ENCODE peak calls at places on chromosome 5, in eight cellular contexts. O is HepG2, P is ovary, U is A549, N is upper lobe of right lung, I is left ventricle myocardium inferior, F is OCI-LY7, T is heart left ventricle. W is an unnamed sample.

GRCh38 chr5:135466178-135467050 is 14.3 kb upstream of the TIFAB start:
- DNase-seq in I (peak), T (peak), F (no peak), P (peak), U (peak), N (peak), O (peak), W (peak)

GRCh38 chr5:123460296-123460729 is 37.1 kb upstream of the CEP120 start:
- DNase-seq in U (peak), I (no peak), T (no peak), N (no peak), P (no peak), F (no peak), O (no peak), W (no peak)

GRCh38 chr5:150642567-150642927 is 2.1 kb downstream of the SYNPO start:
- DNase-seq in N (peak), O (peak), F (no peak), P (peak), I (peak), T (peak), U (peak), W (peak)

GRCh38 chr5:96476654-96477053 is 43.6 kb upstream of the PCSK1 start:
- DNase-seq in T (no peak), U (no peak), O (no peak), N (no peak), F (no peak), I (no peak), P (no peak), W (no peak)

GRCh38 chr5:158543539-158544387 is 556.0 kb downstream of the EBF1 start:
- DNase-seq in O (no peak), P (no peak), F (no peak), N (no peak), I (no peak), T (no peak), U (no peak), W (no peak)

GRCh38 chr5:173866249-173867172 is 21.6 kb upstream of the CPEB4 start:
- DNase-seq in N (peak), F (no peak), U (no peak), O (no peak), I (peak), T (no peak), P (no peak), W (no peak)

GRCh38 chr5:83026507-83026906 is 50.7 kb downstream of the TMEM167A start:
- DNase-seq in U (no peak), I (no peak), F (no peak), N (no peak), P (no peak), O (no peak), T (no peak), W (no peak)

GRCh38 chr5:93305984-93306383 is 275.0 kb downstream of the NR2F1-AS1 start:
- DNase-seq in I (no peak), O (no peak), N (no peak), T (no peak), U (no peak), P (no peak), F (no peak), W (no peak)

GRCh38 chr5:115854139-115854538 is 12.4 kb downstream of the AP3S1 start:
- DNase-seq in T (no peak), N (no peak), O (no peak), I (no peak), P (no peak), U (no peak), F (no peak), W (no peak)

GRCh38 chr5:42887575-42887974 is 75.9 kb upstream of the SELENOP start:
- DNase-seq in I (no peak), N (no peak), T (no peak), F (no peak), P (no peak), O (no peak), U (no peak), W (no peak)

GRCh38 chr5:118069452-118069851 is 918.9 kb downstream of the DTWD2 start:
- DNase-seq in F (no peak), I (no peak), N (no peak), O (no peak), U (no peak), T (no peak), P (no peak), W (no peak)

GRCh38 chr5:75192804-75193203 is 43.9 kb downstream of the ANKRD31 start:
- DNase-seq in I (no peak), O (no peak), N (no peak), P (no peak), F (no peak), T (no peak), U (no peak), W (no peak)

GRCh38 chr5:150081541-150082283 is 4.6 kb downstream of the CSF1R start:
- DNase-seq in U (no peak), F (peak), O (no peak), T (peak), P (peak), N (peak), I (peak), W (no peak)

GRCh38 chr5:54603372-54603771 is 85.8 kb downstream of the SNX18 start:
- DNase-seq in N (no peak), T (no peak), P (no peak), U (no peak), O (no peak), F (no peak), I (no peak), W (no peak)

GRCh38 chr5:127696688-127697087 is 6.5 kb upstream of the CCDC192 start:
- DNase-seq in U (no peak), P (no peak), N (no peak), I (no peak), F (no peak), T (no peak), O (no peak), W (no peak)

GRCh38 chr5:84961193-84961592 is 576.5 kb upstream of the EDIL3 start:
- DNase-seq in N (no peak), T (no peak), I (no peak), O (no peak), P (no peak), F (no peak), U (no peak), W (no peak)

GRCh38 chr5:52943285-52943684 is 45.9 kb upstream of the ITGA2 start:
- DNase-seq in F (peak), P (no peak), I (no peak), U (no peak), O (peak), T (no peak), N (no peak), W (no peak)

GRCh38 chr5:176866913-176867312 is 32.2 kb downstream of the HK3 start:
- DNase-seq in N (no peak), U (no peak), P (no peak), T (no peak), O (no peak), I (no peak), F (no peak), W (no peak)

GRCh38 chr5:149140197-149141002 is 893 bp upstream of the ABLIM3 start:
- DNase-seq in U (no peak), I (no peak), T (no peak), P (no peak), O (no peak), N (no peak), F (no peak), W (no peak)

GRCh38 chr5:52356311-52356918 is 431.3 kb upstream of the ITGA1 start:
- DNase-seq in I (no peak), T (no peak), N (no peak), O (no peak), U (no peak), F (peak), P (no peak), W (no peak)

DNA sequence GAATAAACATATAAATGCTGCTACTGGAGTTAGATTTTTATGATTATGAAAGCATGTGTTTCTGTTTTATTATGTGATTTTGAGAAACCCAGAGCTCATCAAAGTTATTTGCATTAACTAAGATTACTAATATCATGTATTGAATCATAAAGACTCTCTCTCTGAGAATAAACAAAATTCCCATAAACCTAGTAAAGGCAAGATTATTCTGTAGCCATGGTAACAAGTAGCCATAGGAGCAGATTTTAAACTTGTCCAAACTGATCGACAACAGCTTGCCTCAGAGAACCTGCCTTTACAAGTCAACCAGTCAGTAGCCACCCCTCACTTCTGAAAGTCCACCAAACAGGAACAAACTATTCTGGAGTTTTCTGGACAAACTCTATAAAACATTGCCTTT is 196.8 kb downstream of the DRD1 start:
- DNase-seq in P (no peak), U (no peak), N (no peak), I (no peak), T (no peak), O (no peak), F (no peak), W (no peak)
- TF ChIP-seq CTCF in P (no peak), U (no peak), N (no peak), I (no peak), T (no peak), O (no peak), F (no peak), W (no peak)

GRCh38 chr5:65077653-65078052 is 308.9 kb downstream of the CWC27 start:
- DNase-seq in O (no peak), F (no peak), N (no peak), I (no peak), P (no peak), U (no peak), T (no peak), W (no peak)

GRCh38 chr5:65072836-65073620 is 304.3 kb downstream of the CWC27 start:
- DNase-seq in I (no peak), P (no peak), N (no peak), O (no peak), U (no peak), T (no peak), F (peak), W (no peak)

GRCh38 chr5:65075623-65076250 is 307.0 kb downstream of the CWC27 start:
- DNase-seq in I (no peak), N (no peak), O (no peak), T (no peak), U (no peak), P (no peak), F (no peak), W (no peak)

GRCh38 chr5:65078331-65078730 is 309.6 kb downstream of the CWC27 start:
- DNase-seq in U (no peak), O (no peak), P (no peak), I (no peak), N (no peak), T (no peak), F (no peak), W (no peak)

GRCh38 chr5:65076251-65076869 is 307.6 kb downstream of the CWC27 start:
- DNase-seq in T (peak), U (peak), I (peak), F (peak), N (no peak), O (peak), P (peak), W (no peak)
- TF ChIP-seq CTCF in T (peak), U (peak), I (peak), F (peak), N (peak), O (peak), P (no peak), W (peak)

GRCh38 chr5:74016373-74016772 is 390.4 kb downstream of the ARHGEF28 start:
- DNase-seq in T (no peak), F (peak), O (peak), U (no peak), I (no peak), N (no peak), P (no peak), W (no peak)
- TF ChIP-seq CTCF in T (no peak), F (peak), O (peak), U (no peak), I (no peak), N (no peak), P (no peak), W (peak)

GRCh38 chr5:79189439-79190234 is 46.3 kb upstream of the JMY start:
- DNase-seq in T (no peak), N (no peak), I (no peak), U (no peak), F (no peak), P (no peak), O (no peak), W (no peak)
- TF ChIP-seq CTCF in T (no peak), N (no peak), I (no peak), U (no peak), F (no peak), P (no peak), O (no peak), W (no peak)

DNA sequence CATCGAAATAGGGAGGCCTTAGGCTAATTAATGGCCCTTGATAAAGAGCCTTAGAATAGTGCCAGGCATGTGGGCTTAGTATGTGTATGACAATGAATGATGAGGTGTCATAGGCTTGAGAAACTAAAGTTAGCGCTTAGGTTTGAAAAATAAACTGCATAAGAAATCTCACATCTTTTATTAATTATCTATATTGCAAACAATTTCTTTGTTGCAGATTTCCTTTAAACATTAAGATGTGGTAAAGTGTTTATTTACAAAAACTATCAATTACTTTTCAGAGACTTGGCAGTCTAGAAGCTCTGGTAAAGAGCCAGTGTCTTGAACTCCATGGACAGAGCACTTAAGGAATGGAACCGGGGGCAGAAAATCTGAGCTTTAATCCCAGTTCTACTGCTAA is 23.1 kb downstream of the MAP1B start:
- DNase-seq in T (no peak), O (no peak), I (no peak), N (no peak), P (no peak), U (no peak), F (no peak), W (no peak)
- TF ChIP-seq CTCF in T (no peak), O (no peak), I (no peak), N (no peak), P (no peak), U (no peak), F (no peak), W (no peak)

DNA sequence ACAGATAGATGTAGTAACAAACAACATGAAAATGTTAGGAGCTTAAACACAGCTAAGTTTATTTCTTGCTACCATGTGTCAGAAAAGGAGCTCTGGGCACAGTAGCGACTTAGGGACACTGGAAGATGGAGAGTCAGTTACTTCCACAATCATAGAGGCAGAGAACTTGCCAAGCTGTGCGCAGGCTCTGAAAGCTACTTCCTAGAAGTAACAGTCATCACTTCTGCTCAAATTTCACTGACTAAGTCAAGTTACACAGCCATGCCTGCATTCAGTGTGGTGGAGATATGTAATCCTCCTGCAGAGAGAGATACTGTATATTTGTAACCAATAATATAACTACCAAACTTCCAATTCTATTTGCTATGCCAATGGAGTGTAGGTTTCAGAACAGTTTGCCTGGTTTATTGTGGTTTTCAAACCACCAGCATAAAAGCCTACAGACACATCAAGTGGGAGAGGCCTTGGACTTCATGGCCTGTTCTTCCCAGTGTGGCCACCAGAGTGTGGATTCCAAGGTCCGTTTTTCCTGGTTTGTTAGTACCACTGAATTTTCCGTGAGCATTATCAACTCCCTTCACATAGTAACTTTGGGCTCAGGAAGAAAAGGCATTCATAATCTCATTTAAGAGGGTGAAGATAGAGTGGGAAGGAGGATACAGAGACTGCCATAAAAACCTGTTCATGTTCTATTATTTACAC is 268.1 kb downstream of the PJA2 start:
- DNase-seq in F (no peak), P (no peak), I (no peak), N (no peak), U (no peak), T (no peak), O (no peak), W (no peak)
- TF ChIP-seq CTCF in F (no peak), P (no peak), I (no peak), N (no peak), U (no peak), T (no peak), O (peak), W (peak)

GRCh38 chr5:10726179-10726912 is 34.7 kb downstream of the DAP start:
- DNase-seq in T (no peak), F (no peak), U (no peak), O (no peak), N (no peak), P (no peak), I (no peak), W (no peak)

GRCh38 chr5:10723519-10723918 is 37.5 kb downstream of the DAP start:
- DNase-seq in U (no peak), F (no peak), T (no peak), P (no peak), N (no peak), I (no peak), O (no peak), W (no peak)

GRCh38 chr5:10725636-10726035 is 35.4 kb downstream of the DAP start:
- DNase-seq in F (no peak), I (no peak), N (no peak), T (no peak), O (no peak), P (no peak), U (no peak), W (no peak)

GRCh38 chr5:10726913-10727517 is 34.0 kb downstream of the DAP start:
- DNase-seq in N (no peak), F (no peak), U (no peak), T (no peak), P (no peak), I (no peak), O (no peak), W (no peak)

GRCh38 chr5:10724799-10725507 is 36.1 kb downstream of the DAP start:
- DNase-seq in I (peak), U (peak), N (no peak), F (no peak), P (no peak), O (peak), T (peak), W (no peak)
- TF ChIP-seq CTCF in I (peak), U (peak), N (peak), F (no peak), P (no peak), O (no peak), T (peak), W (peak)

W was measured in chondrocyte.